ENCODE peak calls at places on chromosome 5, in nine cellular contexts. One of them, this sample, is unnamed.

GRCh38 chr5:143509758-143510221 is 106.3 kb upstream of the NR3C1 start:
- DNase-seq in glutamatergic neuron: no peak
- DNase-seq in GM06990: peak
- DNase-seq in NB4: no peak
- DNase-seq in astrocyte: no peak
- DNase-seq in A549: no peak
- DNase-seq in cardiac fibroblast: no peak
- DNase-seq in hepatocyte: no peak
- DNase-seq in endothelial cell: no peak
- DNase-seq in this sample: no peak

GRCh38 chr5:159571501-159572244 is 241.4 kb upstream of the IL12B start:
- DNase-seq in glutamatergic neuron: no peak
- DNase-seq in GM06990: no peak
- DNase-seq in NB4: no peak
- DNase-seq in astrocyte: no peak
- DNase-seq in A549: peak
- DNase-seq in cardiac fibroblast: no peak
- DNase-seq in hepatocyte: peak
- DNase-seq in endothelial cell: no peak
- DNase-seq in this sample: no peak

GRCh38 chr5:35857606-35858205 is 1.0 kb downstream of the IL7R start:
- DNase-seq in glutamatergic neuron: no peak
- DNase-seq in GM06990: no peak
- DNase-seq in NB4: no peak
- DNase-seq in astrocyte: peak
- DNase-seq in A549: no peak
- DNase-seq in cardiac fibroblast: peak
- DNase-seq in hepatocyte: no peak
- DNase-seq in endothelial cell: no peak
- DNase-seq in this sample: no peak

GRCh38 chr5:52774005-52774410 is 13.7 kb upstream of the ITGA1 start:
- DNase-seq in glutamatergic neuron: no peak
- DNase-seq in GM06990: no peak
- DNase-seq in NB4: no peak
- DNase-seq in astrocyte: no peak
- DNase-seq in A549: no peak
- DNase-seq in cardiac fibroblast: no peak
- DNase-seq in hepatocyte: no peak
- DNase-seq in endothelial cell: no peak
- DNase-seq in this sample: no peak

GRCh38 chr5:133884525-133885311 is 83.7 kb downstream of the C5orf15 start:
- DNase-seq in glutamatergic neuron: no peak
- DNase-seq in GM06990: no peak
- DNase-seq in NB4: peak
- DNase-seq in astrocyte: no peak
- DNase-seq in A549: no peak
- DNase-seq in cardiac fibroblast: peak
- DNase-seq in hepatocyte: no peak
- DNase-seq in endothelial cell: no peak
- DNase-seq in this sample: no peak

GRCh38 chr5:28714887-28715286 is 1676.5 kb upstream of the CDH9 start:
- DNase-seq in glutamatergic neuron: no peak
- DNase-seq in GM06990: no peak
- DNase-seq in NB4: no peak
- DNase-seq in astrocyte: no peak
- DNase-seq in A549: no peak
- DNase-seq in cardiac fibroblast: no peak
- DNase-seq in hepatocyte: no peak
- DNase-seq in endothelial cell: no peak
- DNase-seq in this sample: no peak

GRCh38 chr5:151757233-151758140 is 944 bp downstream of the ATOX1 start:
- DNase-seq in glutamatergic neuron: no peak
- DNase-seq in GM06990: no peak
- DNase-seq in NB4: peak
- DNase-seq in astrocyte: no peak
- DNase-seq in A549: no peak
- DNase-seq in cardiac fibroblast: no peak
- DNase-seq in hepatocyte: peak
- DNase-seq in endothelial cell: no peak
- DNase-seq in this sample: no peak

GRCh38 chr5:72347801-72348305 is 27.7 kb downstream of the PTCD2 start:
- DNase-seq in glutamatergic neuron: no peak
- DNase-seq in GM06990: no peak
- DNase-seq in NB4: no peak
- DNase-seq in astrocyte: peak
- DNase-seq in A549: peak
- DNase-seq in cardiac fibroblast: peak
- DNase-seq in hepatocyte: peak
- DNase-seq in endothelial cell: no peak
- DNase-seq in this sample: no peak

GRCh38 chr5:11384441-11385250 is 519.6 kb downstream of the CTNND2 start:
- DNase-seq in glutamatergic neuron: peak
- DNase-seq in GM06990: no peak
- DNase-seq in NB4: no peak
- DNase-seq in astrocyte: no peak
- DNase-seq in A549: no peak
- DNase-seq in cardiac fibroblast: no peak
- DNase-seq in hepatocyte: peak
- DNase-seq in endothelial cell: peak
- DNase-seq in this sample: peak

GRCh38 chr5:1594336-1595106 is 70.8 kb upstream of the LPCAT1 start:
- DNase-seq in glutamatergic neuron: peak
- DNase-seq in GM06990: peak
- DNase-seq in NB4: no peak
- DNase-seq in astrocyte: no peak
- DNase-seq in A549: peak
- DNase-seq in cardiac fibroblast: peak
- DNase-seq in hepatocyte: peak
- DNase-seq in endothelial cell: peak
- DNase-seq in this sample: peak

GRCh38 chr5:51395666-51396356 is 12.6 kb downstream of the ISL1 start:
- DNase-seq in glutamatergic neuron: no peak
- DNase-seq in GM06990: no peak
- DNase-seq in NB4: no peak
- DNase-seq in astrocyte: no peak
- DNase-seq in A549: no peak
- DNase-seq in cardiac fibroblast: no peak
- DNase-seq in hepatocyte: no peak
- DNase-seq in endothelial cell: no peak
- DNase-seq in this sample: no peak

GRCh38 chr5:146366904-146367303 is 28.3 kb downstream of the POU4F3 start:
- DNase-seq in glutamatergic neuron: no peak
- DNase-seq in GM06990: no peak
- DNase-seq in NB4: no peak
- DNase-seq in astrocyte: no peak
- DNase-seq in A549: no peak
- DNase-seq in cardiac fibroblast: no peak
- DNase-seq in hepatocyte: no peak
- DNase-seq in endothelial cell: no peak
- DNase-seq in this sample: no peak

GRCh38 chr5:140114341-140115185 is 654 bp downstream of the PURA start:
- DNase-seq in glutamatergic neuron: peak
- DNase-seq in GM06990: peak
- DNase-seq in NB4: peak
- DNase-seq in astrocyte: peak
- DNase-seq in A549: peak
- DNase-seq in cardiac fibroblast: peak
- DNase-seq in hepatocyte: peak
- DNase-seq in endothelial cell: peak
- DNase-seq in this sample: peak

GRCh38 chr5:96146675-96147074 is 185.0 kb upstream of the ELL2 start:
- DNase-seq in glutamatergic neuron: no peak
- DNase-seq in GM06990: peak
- DNase-seq in NB4: peak
- DNase-seq in astrocyte: peak
- DNase-seq in A549: peak
- DNase-seq in cardiac fibroblast: peak
- DNase-seq in hepatocyte: peak
- DNase-seq in endothelial cell: no peak
- DNase-seq in this sample: no peak

GRCh38 chr5:148352696-148353095 is 17.3 kb downstream of the SPINK9 start:
- DNase-seq in glutamatergic neuron: no peak
- DNase-seq in GM06990: no peak
- DNase-seq in NB4: no peak
- DNase-seq in astrocyte: no peak
- DNase-seq in A549: no peak
- DNase-seq in cardiac fibroblast: no peak
- DNase-seq in hepatocyte: no peak
- DNase-seq in endothelial cell: no peak
- DNase-seq in this sample: no peak

GRCh38 chr5:147968855-147969254 is 62.5 kb upstream of the C5orf46 start:
- DNase-seq in glutamatergic neuron: no peak
- DNase-seq in GM06990: no peak
- DNase-seq in NB4: no peak
- DNase-seq in astrocyte: peak
- DNase-seq in A549: no peak
- DNase-seq in cardiac fibroblast: peak
- DNase-seq in hepatocyte: no peak
- DNase-seq in endothelial cell: no peak
- DNase-seq in this sample: no peak

GRCh38 chr5:67808340-67808739 is 407.2 kb upstream of the PIK3R1 start:
- DNase-seq in glutamatergic neuron: no peak
- DNase-seq in GM06990: peak
- DNase-seq in NB4: peak
- DNase-seq in astrocyte: no peak
- DNase-seq in A549: no peak
- DNase-seq in cardiac fibroblast: peak
- DNase-seq in hepatocyte: no peak
- DNase-seq in endothelial cell: no peak
- DNase-seq in this sample: no peak

GRCh38 chr5:158175664-158176507 is 316.9 kb upstream of the CLINT1 start:
- DNase-seq in glutamatergic neuron: no peak
- DNase-seq in GM06990: no peak
- DNase-seq in NB4: no peak
- DNase-seq in astrocyte: no peak
- DNase-seq in A549: no peak
- DNase-seq in cardiac fibroblast: no peak
- DNase-seq in hepatocyte: peak
- DNase-seq in endothelial cell: no peak
- DNase-seq in this sample: no peak

GRCh38 chr5:55429707-55430253 is 105.0 kb downstream of the PLPP1 start:
- DNase-seq in glutamatergic neuron: no peak
- DNase-seq in GM06990: no peak
- DNase-seq in NB4: no peak
- DNase-seq in astrocyte: no peak
- DNase-seq in A549: no peak
- DNase-seq in cardiac fibroblast: no peak
- DNase-seq in hepatocyte: peak
- DNase-seq in endothelial cell: no peak
- DNase-seq in this sample: no peak

GRCh38 chr5:54460181-54460919 is 4.9 kb downstream of the HSPB3 start:
- DNase-seq in glutamatergic neuron: no peak
- DNase-seq in GM06990: no peak
- DNase-seq in NB4: no peak
- DNase-seq in astrocyte: peak
- DNase-seq in A549: peak
- DNase-seq in cardiac fibroblast: peak
- DNase-seq in hepatocyte: no peak
- DNase-seq in endothelial cell: no peak
- DNase-seq in this sample: no peak

GRCh38 chr5:74341221-74341620 is 299.3 kb downstream of the ENC1 start:
- DNase-seq in glutamatergic neuron: no peak
- DNase-seq in GM06990: no peak
- DNase-seq in NB4: no peak
- DNase-seq in astrocyte: no peak
- DNase-seq in A549: no peak
- DNase-seq in cardiac fibroblast: no peak
- DNase-seq in hepatocyte: no peak
- DNase-seq in endothelial cell: no peak
- DNase-seq in this sample: no peak

GRCh38 chr5:99019812-99020697 is 91.2 kb upstream of the CHD1 start:
- DNase-seq in glutamatergic neuron: no peak
- DNase-seq in GM06990: no peak
- DNase-seq in NB4: peak
- DNase-seq in astrocyte: peak
- DNase-seq in A549: peak
- DNase-seq in cardiac fibroblast: peak
- DNase-seq in hepatocyte: peak
- DNase-seq in endothelial cell: no peak
- DNase-seq in this sample: no peak

GRCh38 chr5:102532126-102532525 is 33.3 kb upstream of the SLCO6A1 start:
- DNase-seq in glutamatergic neuron: no peak
- DNase-seq in GM06990: no peak
- DNase-seq in NB4: no peak
- DNase-seq in astrocyte: peak
- DNase-seq in A549: no peak
- DNase-seq in cardiac fibroblast: peak
- DNase-seq in hepatocyte: no peak
- DNase-seq in endothelial cell: no peak
- DNase-seq in this sample: no peak
- TF ChIP-seq CTCF in glutamatergic neuron: no peak
- TF ChIP-seq CTCF in GM06990: no peak
- TF ChIP-seq CTCF in NB4: no peak
- TF ChIP-seq CTCF in astrocyte: no peak
- TF ChIP-seq CTCF in A549: no peak
- TF ChIP-seq CTCF in cardiac fibroblast: no peak
- TF ChIP-seq CTCF in hepatocyte: no peak
- TF ChIP-seq CTCF in endothelial cell: no peak
- TF ChIP-seq CTCF in this sample: no peak

GRCh38 chr5:173764321-173765029 is 123.7 kb upstream of the CPEB4 start:
- DNase-seq in glutamatergic neuron: no peak
- DNase-seq in GM06990: no peak
- DNase-seq in NB4: peak
- DNase-seq in astrocyte: peak
- DNase-seq in A549: peak
- DNase-seq in cardiac fibroblast: peak
- DNase-seq in hepatocyte: peak
- DNase-seq in endothelial cell: no peak
- DNase-seq in this sample: no peak
- TF ChIP-seq CTCF in glutamatergic neuron: no peak
- TF ChIP-seq CTCF in GM06990: no peak
- TF ChIP-seq CTCF in NB4: no peak
- TF ChIP-seq CTCF in astrocyte: no peak
- TF ChIP-seq CTCF in A549: no peak
- TF ChIP-seq CTCF in cardiac fibroblast: no peak
- TF ChIP-seq CTCF in hepatocyte: no peak
- TF ChIP-seq CTCF in endothelial cell: no peak
- TF ChIP-seq CTCF in this sample: no peak

DNA sequence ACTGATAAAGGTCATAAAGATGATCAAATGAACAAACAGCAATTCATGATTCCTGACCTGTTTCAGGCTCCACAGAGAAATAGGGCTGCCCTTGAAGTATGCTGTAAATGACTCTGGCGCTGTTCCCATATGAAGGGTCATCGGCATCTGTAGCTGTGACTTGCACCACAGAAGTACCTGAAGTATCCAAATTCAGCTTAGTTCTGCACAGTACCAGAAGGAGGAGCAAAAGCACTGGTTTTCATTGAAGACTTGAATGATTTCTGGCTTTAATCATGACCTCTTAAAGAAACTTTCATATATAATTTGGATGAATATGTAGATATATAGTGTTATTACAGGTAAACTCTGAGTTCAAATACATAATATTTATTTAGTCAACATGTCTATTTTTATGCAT is 109.1 kb downstream of the CDH10 start:
- DNase-seq in glutamatergic neuron: no peak
- DNase-seq in GM06990: no peak
- DNase-seq in NB4: peak
- DNase-seq in astrocyte: no peak
- DNase-seq in A549: peak
- DNase-seq in cardiac fibroblast: no peak
- DNase-seq in hepatocyte: no peak
- DNase-seq in endothelial cell: no peak
- DNase-seq in this sample: no peak
- TF ChIP-seq CTCF in glutamatergic neuron: no peak
- TF ChIP-seq CTCF in GM06990: no peak
- TF ChIP-seq CTCF in NB4: no peak
- TF ChIP-seq CTCF in astrocyte: no peak
- TF ChIP-seq CTCF in A549: no peak
- TF ChIP-seq CTCF in cardiac fibroblast: no peak
- TF ChIP-seq CTCF in hepatocyte: peak
- TF ChIP-seq CTCF in endothelial cell: no peak
- TF ChIP-seq CTCF in this sample: no peak

GRCh38 chr5:82178378-82178777 is 99.8 kb downstream of the RPS23 start:
- DNase-seq in glutamatergic neuron: no peak
- DNase-seq in GM06990: no peak
- DNase-seq in NB4: no peak
- DNase-seq in astrocyte: no peak
- DNase-seq in A549: no peak
- DNase-seq in cardiac fibroblast: no peak
- DNase-seq in hepatocyte: no peak
- DNase-seq in endothelial cell: no peak
- DNase-seq in this sample: no peak
- TF ChIP-seq CTCF in glutamatergic neuron: no peak
- TF ChIP-seq CTCF in GM06990: no peak
- TF ChIP-seq CTCF in NB4: no peak
- TF ChIP-seq CTCF in astrocyte: no peak
- TF ChIP-seq CTCF in A549: no peak
- TF ChIP-seq CTCF in cardiac fibroblast: no peak
- TF ChIP-seq CTCF in hepatocyte: no peak
- TF ChIP-seq CTCF in endothelial cell: no peak
- TF ChIP-seq CTCF in this sample: no peak